ENCODE peak calls at places on chromosomes 13 and 19, in nine cellular contexts. O, N, L, H, D, T, I, A and B are unnamed samples.

GRCh38 chr19:7869453-7869909 is 4.7 kb downstream of the PRR36 start:
- DNase-seq in O (peak), N (peak), L (peak), H (peak), D (no peak), T (no peak), I (peak), A (no peak), B (peak)

GRCh38 chr13:99980201-99981114 is 1.1 kb upstream of the ZIC2 start:
- DNase-seq in O (peak), N (peak), L (peak), H (peak), D (peak), T (no peak), I (no peak), A (peak), B (peak)

GRCh38 chr19:643736-644135 is 4.1 kb downstream of the FGF22 start:
- DNase-seq in O (no peak), N (no peak), L (no peak), H (no peak), D (no peak), T (no peak), I (no peak), A (no peak), B (no peak)

GRCh38 chr19:15303105-15303780 is 29.1 kb downstream of the BRD4 start:
- DNase-seq in O (no peak), N (no peak), L (no peak), H (no peak), D (no peak), T (no peak), I (no peak), A (no peak), B (no peak)

GRCh38 chr13:98650376-98651107 is 73.6 kb upstream of the STK24 start:
- DNase-seq in O (no peak), N (no peak), L (no peak), H (no peak), D (no peak), T (no peak), I (no peak), A (no peak), B (no peak)

GRCh38 chr19:39388657-39389056 is 2.2 kb downstream of the PAF1 start:
- DNase-seq in O (no peak), N (peak), L (no peak), H (no peak), D (no peak), T (no peak), I (no peak), A (no peak), B (no peak)

GRCh38 chr19:10430505-10431253 is 10.3 kb downstream of the PDE4A start:
- DNase-seq in O (no peak), N (peak), L (peak), H (peak), D (no peak), T (no peak), I (no peak), A (peak), B (peak)

GRCh38 chr19:6738726-6739389 is 622 bp upstream of the TRIP10 start:
- DNase-seq in O (peak), N (peak), L (no peak), H (peak), D (no peak), T (no peak), I (no peak), A (peak), B (no peak)

GRCh38 chr19:13044160-13044853 is 49.0 kb downstream of the NFIX start:
- DNase-seq in O (no peak), N (no peak), L (no peak), H (peak), D (peak), T (no peak), I (no peak), A (peak), B (no peak)

GRCh38 chr19:45166723-45167252 is 6.0 kb upstream of the NKPD1 start:
- DNase-seq in O (no peak), N (no peak), L (no peak), H (no peak), D (no peak), T (no peak), I (no peak), A (no peak), B (no peak)

GRCh38 chr13:41995946-41996345 is 35.0 kb upstream of the VWA8 start:
- DNase-seq in O (no peak), N (no peak), L (no peak), H (peak), D (no peak), T (no peak), I (no peak), A (no peak), B (peak)

GRCh38 chr13:43760257-43760656 is 26.5 kb downstream of the ENOX1 start:
- DNase-seq in O (no peak), N (no peak), L (no peak), H (no peak), D (no peak), T (no peak), I (no peak), A (no peak), B (no peak)

GRCh38 chr19:51398096-51398704 is 7.8 kb upstream of the C19orf84 start:
- DNase-seq in O (no peak), N (no peak), L (peak), H (peak), D (peak), T (no peak), I (no peak), A (no peak), B (peak)

GRCh38 chr19:45494261-45494916 is 2.5 kb downstream of the RTN2 start:
- DNase-seq in O (no peak), N (peak), L (no peak), H (no peak), D (no peak), T (no peak), I (no peak), A (no peak), B (no peak)

GRCh38 chr19:55116232-55117062 is 990 bp downstream of the PPP1R12C start:
- DNase-seq in O (peak), N (peak), L (peak), H (peak), D (peak), T (peak), I (no peak), A (peak), B (peak)

GRCh38 chr13:95296326-95296939 is 4.8 kb downstream of the ABCC4 start:
- DNase-seq in O (peak), N (peak), L (peak), H (peak), D (no peak), T (peak), I (no peak), A (no peak), B (no peak)

GRCh38 chr13:25608181-25608580 is 236.4 kb downstream of the ATP8A2 start:
- DNase-seq in O (no peak), N (no peak), L (no peak), H (no peak), D (no peak), T (no peak), I (no peak), A (no peak), B (no peak)

GRCh38 chr19:17830567-17831418 is 9.5 kb upstream of the INSL3 start:
- DNase-seq in O (peak), N (peak), L (peak), H (peak), D (peak), T (no peak), I (no peak), A (no peak), B (peak)

GRCh38 chr19:47699360-47699917 is 13.8 kb upstream of the EHD2 start:
- DNase-seq in O (peak), N (no peak), L (peak), H (peak), D (peak), T (no peak), I (no peak), A (no peak), B (peak)